ENCODE peak calls at places on chromosomes 6 and 20, in seven cellular contexts. G is HCT116, S is astrocyte, T is fibroblast of lung, N is tibial artery, O is dorsolateral prefrontal cortex, Y is cardiac muscle cell. I is an unnamed sample.

GRCh38 chr6:55866110-55866509 is 9.3 kb downstream of the BMP5 start:
- DNase-seq in G (no peak), S (no peak), T (peak), N (no peak), O (no peak), Y (no peak), I (no peak)

GRCh38 chr6:93293399-93294271 is 125.7 kb downstream of the EPHA7 start:
- DNase-seq in G (no peak), S (no peak), T (no peak), N (no peak), O (no peak), Y (no peak), I (no peak)

GRCh38 chr6:15509335-15509933 is 153.4 kb downstream of the DTNBP1 start:
- DNase-seq in G (no peak), S (no peak), T (no peak), N (no peak), O (no peak), Y (peak), I (no peak)

GRCh38 chr6:12536416-12536815 is 180.2 kb upstream of the PHACTR1 start:
- DNase-seq in G (no peak), S (no peak), T (no peak), N (no peak), O (no peak), Y (no peak), I (no peak)

GRCh38 chr20:40956503-40956902 is 72.1 kb upstream of the TOP1 start:
- DNase-seq in G (no peak), S (no peak), T (no peak), N (no peak), O (no peak), Y (no peak), I (no peak)

GRCh38 chr20:32285621-32286334 is 8.3 kb downstream of the KIF3B start:
- DNase-seq in G (no peak), S (peak), T (peak), N (no peak), O (no peak), Y (no peak), I (no peak)

GRCh38 chr6:20038805-20039204 is 173.5 kb downstream of the MBOAT1 start:
- DNase-seq in G (no peak), S (peak), T (peak), N (no peak), O (peak), Y (no peak), I (no peak)

GRCh38 chr20:52105573-52106422 is 85.8 kb downstream of the ZFP64 start:
- DNase-seq in G (no peak), S (peak), T (peak), N (no peak), O (no peak), Y (peak), I (no peak)

GRCh38 chr6:83824388-83824801 is 28.8 kb upstream of the RIPPLY2 start:
- DNase-seq in G (no peak), S (peak), T (peak), N (no peak), O (no peak), Y (no peak), I (no peak)

GRCh38 chr6:119077643-119078448 is 618 bp downstream of the FAM184A start:
- DNase-seq in G (no peak), S (no peak), T (peak), N (peak), O (peak), Y (peak), I (peak)

GRCh38 chr6:151690768-151691562 is 116.5 kb upstream of the ESR1 start:
- DNase-seq in G (no peak), S (peak), T (peak), N (no peak), O (no peak), Y (peak), I (no peak)

DNA sequence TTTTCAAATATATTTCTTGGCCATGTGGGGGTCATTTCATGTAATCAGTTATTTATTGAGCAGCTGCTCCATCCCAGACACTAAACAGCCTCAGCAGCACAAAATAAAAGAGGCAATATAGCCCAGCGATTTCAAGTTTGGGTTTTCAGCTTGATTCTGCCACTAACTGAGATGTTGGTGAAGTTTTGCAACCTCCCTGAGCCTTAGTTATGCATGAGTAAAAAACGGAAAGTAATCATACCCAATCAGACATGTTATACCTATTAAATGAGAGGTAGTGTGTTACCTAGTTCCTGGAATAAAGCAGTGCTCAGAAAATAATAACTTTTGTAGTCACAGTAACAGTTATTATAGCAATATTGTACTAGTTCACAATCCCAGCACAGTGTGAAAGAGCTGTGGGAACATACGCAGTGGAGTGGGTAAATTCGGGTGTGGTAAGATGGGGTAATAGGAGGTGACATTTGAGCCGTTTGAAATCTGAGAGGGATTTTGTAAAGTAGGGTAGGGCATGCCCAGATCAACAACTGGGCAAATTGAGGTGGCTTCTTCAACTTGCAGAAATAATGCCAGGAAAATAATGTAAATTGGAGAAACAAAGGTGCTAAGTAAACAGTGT is 1.5 kb downstream of the SLC9A8 start:
- DNase-seq in G (no peak), S (no peak), T (no peak), N (no peak), O (no peak), Y (no peak), I (no peak)
- H3K27ac ChIP-seq in G (peak), S (no peak), T (no peak), N (peak), O (no peak), Y (peak), I (no peak)

GRCh38 chr20:46713957-46714834 is 4.7 kb downstream of the SLC2A10 start:
- DNase-seq in G (no peak), S (no peak), T (no peak), N (no peak), O (no peak), Y (no peak), I (no peak)
- H3K27ac ChIP-seq in G (no peak), S (no peak), T (no peak), N (no peak), O (no peak), Y (no peak), I (no peak)

GRCh38 chr20:3924304-3925112 is 35.3 kb downstream of the PANK2 start:
- DNase-seq in G (no peak), S (no peak), T (no peak), N (peak), O (peak), Y (peak), I (no peak)
- H3K27ac ChIP-seq in G (no peak), S (no peak), T (no peak), N (no peak), O (peak), Y (peak), I (no peak)

GRCh38 chr20:45340951-45341350 is 7.3 kb downstream of the SDC4 start:
- DNase-seq in G (no peak), S (no peak), T (peak), N (no peak), O (no peak), Y (no peak), I (no peak)
- H3K27ac ChIP-seq in G (peak), S (peak), T (peak), N (peak), O (no peak), Y (peak), I (no peak)